ENCODE peak calls at places on chromosomes 13 and 19, in six cellular contexts. N is stimulated activated CD8-positive, alpha-beta memory T cell treated with anti-CD3 and anti-CD28 coated beads, Interleukin-2, amount 100 ng/mL, for 48 hours; B is head of caudate nucleus; G is pulmonary artery endothelial cell; C is stomach; T is NCI-H2029. V is an unnamed sample.

GRCh38 chr13:37446503-37446902 is 152.1 kb downstream of the POSTN start:
- DNase-seq in B (no peak), T (no peak), C (no peak), N (no peak), G (no peak), V (no peak)

GRCh38 chr19:34173145-34173956 is 1.0 kb downstream of the LSM14A start:
- DNase-seq in T (peak; percentile 26), C (peak; percentile 34), B (no peak), G (no peak), N (no peak), V (peak; percentile 39)

GRCh38 chr19:1468274-1469199 is 10.5 kb downstream of the C19orf25 start:
- DNase-seq in G (no peak), T (no peak), N (no peak), B (no peak), C (no peak), V (no peak)

GRCh38 chr19:23440791-23441190 is 45.5 kb upstream of the ZNF91 start:
- DNase-seq in T (no peak), G (no peak), B (no peak), N (no peak), C (no peak), V (no peak)

GRCh38 chr19:10420444-10421239 is at the start of gene PDE4A:
- DNase-seq in T (no peak), C (no peak), B (no peak), G (no peak), N (peak; percentile 68), V (no peak)

GRCh38 chr13:29174093-29174492 is 354.0 kb downstream of the MTUS2 start:
- DNase-seq in T (no peak), G (no peak), C (no peak), N (no peak), B (no peak), V (no peak)

GRCh38 chr13:23656637-23657036 is 86.4 kb downstream of the TNFRSF19 start:
- DNase-seq in N (no peak), C (no peak), B (no peak), G (peak; percentile 24), T (no peak), V (no peak)

GRCh38 chr13:109154146-109154545 is 524.7 kb downstream of the MYO16 start:
- DNase-seq in T (no peak), C (no peak), N (no peak), G (no peak), B (no peak), V (no peak)

GRCh38 chr19:16737909-16738308 is 18.3 kb downstream of the NWD1 start:
- DNase-seq in B (no peak), N (no peak), G (no peak), C (no peak), T (peak; percentile 67), V (no peak)

GRCh38 chr13:47288546-47288945 is 391.7 kb upstream of the HTR2A start:
- DNase-seq in B (no peak), C (no peak), G (no peak), N (no peak), T (no peak), V (no peak)

GRCh38 chr13:80685942-80686341 is 345.0 kb upstream of the SPRY2 start:
- DNase-seq in B (no peak), T (no peak), C (no peak), G (no peak), N (no peak), V (no peak)